ENCODE peak calls at places on chromosomes 13 and 19, in six cellular contexts. D, V, A, Y, J and E are unnamed samples.

GRCh38 chr19:52710538-52710937 is 24.3 kb downstream of the ZNF611 start:
- DNase-seq in D (no peak), V (no peak), A (no peak), Y (no peak), J (no peak), E (no peak)

GRCh38 chr13:26529441-26529840 is 28.0 kb upstream of the WASF3 start:
- DNase-seq in D (peak), V (no peak), A (peak), Y (peak), J (peak), E (peak)

GRCh38 chr13:47518530-47518929 is 482.5 kb downstream of the SUCLA2 start:
- DNase-seq in D (no peak), V (no peak), A (no peak), Y (no peak), J (no peak), E (no peak)

GRCh38 chr13:24627090-24627714 is 53.0 kb upstream of the ATP12A start:
- DNase-seq in D (no peak), V (peak), A (peak), Y (no peak), J (peak), E (peak)

GRCh38 chr13:23889598-23890224 is 511 bp upstream of the MIPEP start:
- DNase-seq in D (no peak), V (no peak), A (no peak), Y (no peak), J (peak), E (no peak)

GRCh38 chr13:106691251-106691650 is 123.3 kb upstream of the ARGLU1 start:
- DNase-seq in D (no peak), V (no peak), A (no peak), Y (no peak), J (peak), E (no peak)

GRCh38 chr13:108947551-108948030 is 318.2 kb downstream of the MYO16 start:
- DNase-seq in D (no peak), V (no peak), A (no peak), Y (no peak), J (no peak), E (no peak)

GRCh38 chr19:28492201-28492600 is 720.8 kb downstream of the UQCRFS1 start:
- DNase-seq in D (no peak), V (no peak), A (no peak), Y (no peak), J (no peak), E (no peak)

GRCh38 chr13:43127103-43127817 is 103.9 kb downstream of the DNAJC15 start:
- DNase-seq in D (no peak), V (no peak), A (no peak), Y (no peak), J (no peak), E (no peak)

GRCh38 chr19:47021536-47022139 is 2.0 kb downstream of the NPAS1 start:
- DNase-seq in D (no peak), V (no peak), A (no peak), Y (no peak), J (no peak), E (no peak)

GRCh38 chr19:7762719-7763293 is at the start of gene CLEC4M:
- DNase-seq in D (no peak), V (no peak), A (no peak), Y (no peak), J (no peak), E (no peak)

GRCh38 chr13:31159306-31159705 is 2.4 kb downstream of the HSPH1 start:
- DNase-seq in D (no peak), V (no peak), A (no peak), Y (no peak), J (no peak), E (no peak)

GRCh38 chr13:108897955-108898354 is 268.5 kb downstream of the MYO16 start:
- DNase-seq in D (no peak), V (no peak), A (no peak), Y (no peak), J (no peak), E (no peak)

GRCh38 chr13:42073683-42074082 is 25.2 kb downstream of the DGKH start:
- DNase-seq in D (no peak), V (no peak), A (no peak), Y (no peak), J (no peak), E (no peak)

GRCh38 chr13:86591862-86592261 is 792.6 kb upstream of the SLITRK6 start:
- DNase-seq in D (no peak), V (no peak), A (no peak), Y (no peak), J (no peak), E (no peak)

GRCh38 chr19:4775627-4776152 is 15.8 kb upstream of the FEM1A start:
- DNase-seq in D (no peak), V (no peak), A (no peak), Y (no peak), J (no peak), E (no peak)

GRCh38 chr19:55080915-55081772 is 5.5 kb downstream of the EPS8L1 start:
- DNase-seq in D (peak), V (peak), A (peak), Y (no peak), J (no peak), E (no peak)

GRCh38 chr13:107043016-107043957 is 475.4 kb upstream of the ARGLU1 start:
- DNase-seq in D (no peak), V (no peak), A (no peak), Y (no peak), J (no peak), E (no peak)

GRCh38 chr19:48192750-48193149 is 22.3 kb downstream of the ZSWIM9 start:
- DNase-seq in D (no peak), V (no peak), A (no peak), Y (no peak), J (no peak), E (no peak)

GRCh38 chr13:105817498-105817897 is 718.0 kb downstream of the EFNB2 start:
- DNase-seq in D (no peak), V (no peak), A (no peak), Y (no peak), J (no peak), E (no peak)

GRCh38 chr13:36839981-36840380 is 21.0 kb downstream of the RFXAP start:
- DNase-seq in D (no peak), V (no peak), A (no peak), Y (no peak), J (no peak), E (no peak)

DNA sequence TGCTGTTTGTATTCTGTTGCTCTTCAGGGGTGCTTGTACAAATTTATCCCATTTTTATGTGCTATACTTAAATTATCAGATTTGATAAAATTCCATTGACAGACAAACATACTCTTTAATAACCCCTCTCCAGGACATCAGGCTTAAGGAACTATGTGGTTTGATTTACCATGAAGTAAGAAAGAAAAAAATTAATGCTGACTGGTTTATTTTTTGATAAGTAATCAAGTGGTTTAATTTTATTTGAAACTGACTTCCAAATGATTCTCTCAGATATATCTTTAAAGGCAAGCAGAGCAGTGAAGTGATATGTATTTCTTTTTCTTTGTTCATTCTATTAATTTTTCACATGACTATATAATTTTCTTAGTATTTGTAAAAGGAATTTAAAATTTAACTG is 1168.1 kb downstream of the OLFM4 start:
- DNase-seq in D (no peak), V (no peak), A (no peak), Y (no peak), J (no peak), E (no peak)
- H3K27ac ChIP-seq in D (no peak), V (no peak), A (no peak), Y (no peak), J (no peak), E (no peak)

GRCh38 chr19:6271721-6272410 is 7.9 kb downstream of the MLLT1 start:
- DNase-seq in D (peak), V (no peak), A (peak), Y (no peak), J (no peak), E (no peak)
- H3K27ac ChIP-seq in D (peak), V (no peak), A (peak), Y (no peak), J (peak), E (no peak)

DNA sequence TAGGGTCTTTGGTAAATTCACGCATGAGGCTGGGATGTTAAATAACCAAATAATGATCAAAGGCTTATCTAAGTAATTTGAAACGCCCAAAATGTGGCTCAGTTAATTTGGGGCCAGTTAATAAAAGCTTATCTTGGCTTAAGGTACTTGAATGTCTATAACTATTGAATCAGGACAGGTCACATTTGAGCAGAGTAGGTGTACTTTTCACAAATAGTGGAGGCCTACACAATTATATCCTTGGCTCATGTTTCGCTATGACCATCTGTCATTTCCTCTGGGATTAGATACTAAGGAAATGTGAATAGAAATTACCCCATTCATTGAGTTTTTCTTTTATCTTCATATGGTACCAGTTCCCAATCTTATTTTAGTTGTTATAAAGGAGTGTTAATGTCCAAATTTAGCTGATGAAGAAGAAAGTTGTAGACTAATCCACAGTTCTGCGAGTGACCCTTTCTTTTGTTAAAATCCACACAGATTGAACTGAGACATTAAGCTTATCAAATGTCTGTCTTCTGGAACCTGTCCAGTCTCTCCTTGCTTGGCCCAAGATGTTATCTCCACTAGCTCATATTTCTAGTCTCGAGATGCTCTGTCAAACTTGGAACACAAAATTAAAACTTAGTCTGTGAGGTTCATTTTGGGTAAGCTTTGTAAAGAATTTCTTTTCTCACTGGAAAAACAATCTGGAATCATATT is 30.9 kb downstream of the SLAIN1 start:
- DNase-seq in D (no peak), V (no peak), A (no peak), Y (no peak), J (no peak), E (no peak)
- H3K27ac ChIP-seq in D (no peak), V (no peak), A (no peak), Y (no peak), J (no peak), E (no peak)

GRCh38 chr13:114119196-114119595 is 13.2 kb downstream of the RASA3 start:
- DNase-seq in D (peak), V (peak), A (no peak), Y (no peak), J (no peak), E (no peak)
- H3K27ac ChIP-seq in D (peak), V (peak), A (peak), Y (no peak), J (no peak), E (no peak)

GRCh38 chr19:34228347-34228746 is 26.0 kb upstream of the GARRE1 start:
- DNase-seq in D (no peak), V (no peak), A (no peak), Y (no peak), J (no peak), E (no peak)
- H3K27ac ChIP-seq in D (no peak), V (no peak), A (no peak), Y (no peak), J (no peak), E (no peak)

GRCh38 chr19:11530432-11530831 is 1.5 kb upstream of the ECSIT start:
- DNase-seq in D (peak), V (peak), A (peak), Y (peak), J (no peak), E (peak)
- H3K27ac ChIP-seq in D (no peak), V (no peak), A (peak), Y (no peak), J (no peak), E (no peak)

GRCh38 chr19:10096615-10096963 is 5.9 kb downstream of the ANGPTL6 start:
- DNase-seq in D (no peak), V (no peak), A (no peak), Y (no peak), J (no peak), E (no peak)
- H3K27ac ChIP-seq in D (peak), V (peak), A (peak), Y (no peak), J (no peak), E (no peak)